ENCODE peak calls at places on chromosome 17, in seven cellular contexts. O is transverse colon, D is SK-N-SH, G is H1, H is A549, N is tibial nerve, V is sigmoid colon. M is an unnamed sample.

GRCh38 chr17:64148017-64148631 is 18.2 kb upstream of the ERN1 start:
- DNase-seq in O (no peak), D (peak), G (no peak), H (no peak), N (no peak), V (no peak), M (no peak)

GRCh38 chr17:21005367-21005766 is 37.4 kb downstream of the USP22 start:
- DNase-seq in O (no peak), D (no peak), G (no peak), H (no peak), N (no peak), V (no peak), M (no peak)

GRCh38 chr17:9139695-9140094 is 118.4 kb downstream of the NTN1 start:
- DNase-seq in O (no peak), D (no peak), G (no peak), H (no peak), N (no peak), V (no peak), M (no peak)

GRCh38 chr17:76371656-76372628 is 12.5 kb upstream of the SPHK1 start:
- DNase-seq in O (no peak), D (no peak), G (no peak), H (no peak), N (no peak), V (no peak), M (no peak)

GRCh38 chr17:55606431-55606830 is 95.2 kb upstream of the SMIM36 start:
- DNase-seq in O (no peak), D (no peak), G (no peak), H (no peak), N (no peak), V (no peak), M (no peak)

GRCh38 chr17:35082073-35082657 is 18.7 kb upstream of the RFFL start:
- DNase-seq in O (no peak), D (peak), G (no peak), H (no peak), N (no peak), V (no peak), M (no peak)

GRCh38 chr17:21371511-21372081 is 4.6 kb upstream of the KCNJ12 start:
- DNase-seq in O (no peak), D (no peak), G (no peak), H (no peak), N (no peak), V (no peak), M (no peak)

GRCh38 chr17:18860161-18860972 is 2.4 kb downstream of the PRPSAP2 start:
- DNase-seq in O (no peak), D (no peak), G (no peak), H (no peak), N (no peak), V (no peak), M (no peak)

GRCh38 chr17:4678448-4679026 is 25.4 kb downstream of the PELP1 start:
- DNase-seq in O (no peak), D (peak), G (no peak), H (peak), N (no peak), V (no peak), M (no peak)

GRCh38 chr17:40547079-40547784 is 18.0 kb downstream of the CCR7 start:
- DNase-seq in O (peak), D (no peak), G (no peak), H (no peak), N (no peak), V (peak), M (no peak)

GRCh38 chr17:77694391-77695363 is 263.8 kb upstream of the TNRC6C start:
- DNase-seq in O (no peak), D (no peak), G (no peak), H (no peak), N (no peak), V (no peak), M (no peak)

GRCh38 chr17:17057057-17057551 is 14.8 kb downstream of the MPRIP start:
- DNase-seq in O (no peak), D (no peak), G (no peak), H (no peak), N (no peak), V (peak), M (no peak)

GRCh38 chr17:50055426-50056216 is at the start of gene ITGA3:
- DNase-seq in O (peak), D (peak), G (peak), H (peak), N (no peak), V (peak), M (peak)

GRCh38 chr17:67528751-67529436 is 151.8 kb downstream of the PITPNC1 start:
- DNase-seq in O (peak), D (peak), G (no peak), H (peak), N (peak), V (peak), M (peak)

GRCh38 chr17:48825446-48826381 is 5.1 kb upstream of the CALCOCO2 start:
- DNase-seq in O (no peak), D (no peak), G (no peak), H (no peak), N (no peak), V (no peak), M (no peak)

GRCh38 chr17:80939151-80940145 is 52.2 kb upstream of the CHMP6 start:
- DNase-seq in O (no peak), D (no peak), G (no peak), H (no peak), N (no peak), V (peak), M (no peak)

GRCh38 chr17:835263-835662 is 53.1 kb downstream of the MRM3 start:
- DNase-seq in O (no peak), D (no peak), G (peak), H (no peak), N (peak), V (peak), M (no peak)

GRCh38 chr17:50956750-50957523 is 90.8 kb upstream of the TOB1 start:
- DNase-seq in O (peak), D (peak), G (no peak), H (peak), N (peak), V (peak), M (peak)

GRCh38 chr17:42517516-42517915 is 18.5 kb upstream of the NAGLU start:
- DNase-seq in O (peak), D (peak), G (peak), H (peak), N (peak), V (peak), M (peak)

GRCh38 chr17:40760105-40761016 is 5.2 kb upstream of the KRT25 start:
- DNase-seq in O (no peak), D (no peak), G (no peak), H (no peak), N (no peak), V (no peak), M (no peak)

GRCh38 chr17:808003-808294 is 25.8 kb downstream of the MRM3 start:
- DNase-seq in O (no peak), D (no peak), G (no peak), H (no peak), N (no peak), V (no peak), M (no peak)

GRCh38 chr17:51475650-51476221 is 215.4 kb downstream of the UTP18 start:
- DNase-seq in O (no peak), D (peak), G (no peak), H (no peak), N (no peak), V (no peak), M (no peak)

GRCh38 chr17:66200685-66201092 is 8.8 kb upstream of the CEP112 start:
- DNase-seq in O (peak), D (peak), G (no peak), H (peak), N (peak), V (no peak), M (no peak)

GRCh38 chr17:78031435-78031834 is 72.9 kb downstream of the TNRC6C start:
- DNase-seq in O (no peak), D (no peak), G (no peak), H (no peak), N (no peak), V (no peak), M (no peak)

GRCh38 chr17:30232822-30233427 is 2.6 kb downstream of the SLC6A4 start:
- DNase-seq in O (no peak), D (no peak), G (no peak), H (no peak), N (no peak), V (no peak), M (no peak)

GRCh38 chr17:78108726-78109488 is 19.6 kb downstream of the TMC6 start:
- DNase-seq in O (no peak), D (no peak), G (no peak), H (no peak), N (no peak), V (peak), M (no peak)

GRCh38 chr17:57447357-57448019 is 191.2 kb downstream of the MSI2 start:
- DNase-seq in O (no peak), D (no peak), G (no peak), H (no peak), N (no peak), V (no peak), M (no peak)

GRCh38 chr17:77129568-77130301 is 11.0 kb upstream of the SEC14L1 start:
- DNase-seq in O (no peak), D (no peak), G (no peak), H (no peak), N (no peak), V (no peak), M (no peak)

GRCh38 chr17:77649717-77650211 is 308.7 kb upstream of the TNRC6C start:
- DNase-seq in O (no peak), D (no peak), G (no peak), H (peak), N (no peak), V (peak), M (no peak)

GRCh38 chr17:5788266-5788900 is 204.1 kb upstream of the NLRP1 start:
- DNase-seq in O (no peak), D (no peak), G (no peak), H (no peak), N (no peak), V (no peak), M (no peak)

GRCh38 chr17:7260601-7261376 is 1.5 kb downstream of the CLDN7 start:
- DNase-seq in O (peak), D (no peak), G (no peak), H (no peak), N (no peak), V (no peak), M (no peak)

GRCh38 chr17:4074831-4075495 is 67.9 kb downstream of the ZZEF1 start:
- DNase-seq in O (no peak), D (peak), G (no peak), H (peak), N (no peak), V (no peak), M (no peak)

GRCh38 chr17:38333635-38334295 is 10.0 kb downstream of the GPR179 start:
- DNase-seq in O (peak), D (peak), G (peak), H (peak), N (no peak), V (no peak), M (no peak)

GRCh38 chr17:41806685-41807445 is 4.9 kb downstream of the P3H4 start:
- DNase-seq in O (peak), D (peak), G (no peak), H (no peak), N (no peak), V (no peak), M (no peak)

GRCh38 chr17:8371786-8372185 is 4.7 kb downstream of the KRABD2 start:
- DNase-seq in O (no peak), D (no peak), G (no peak), H (no peak), N (no peak), V (no peak), M (no peak)

GRCh38 chr17:75001915-75002843 is 10.3 kb upstream of the MRPL58 start:
- DNase-seq in O (no peak), D (no peak), G (no peak), H (no peak), N (no peak), V (no peak), M (no peak)

GRCh38 chr17:39929657-39930407 is 2.3 kb downstream of the LRRC3C start:
- DNase-seq in O (no peak), D (no peak), G (no peak), H (peak), N (no peak), V (no peak), M (no peak)

GRCh38 chr17:1907818-1908698 is 78.3 kb downstream of the RPA1 start:
- DNase-seq in O (no peak), D (no peak), G (no peak), H (no peak), N (no peak), V (no peak), M (no peak)

GRCh38 chr17:10657866-10658265 is 757 bp upstream of the MYH3 start:
- DNase-seq in O (no peak), D (peak), G (no peak), H (no peak), N (no peak), V (no peak), M (no peak)

GRCh38 chr17:57004944-57005579 is 27.1 kb downstream of the SCPEP1 start:
- DNase-seq in O (peak), D (no peak), G (no peak), H (peak), N (no peak), V (no peak), M (no peak)

DNA sequence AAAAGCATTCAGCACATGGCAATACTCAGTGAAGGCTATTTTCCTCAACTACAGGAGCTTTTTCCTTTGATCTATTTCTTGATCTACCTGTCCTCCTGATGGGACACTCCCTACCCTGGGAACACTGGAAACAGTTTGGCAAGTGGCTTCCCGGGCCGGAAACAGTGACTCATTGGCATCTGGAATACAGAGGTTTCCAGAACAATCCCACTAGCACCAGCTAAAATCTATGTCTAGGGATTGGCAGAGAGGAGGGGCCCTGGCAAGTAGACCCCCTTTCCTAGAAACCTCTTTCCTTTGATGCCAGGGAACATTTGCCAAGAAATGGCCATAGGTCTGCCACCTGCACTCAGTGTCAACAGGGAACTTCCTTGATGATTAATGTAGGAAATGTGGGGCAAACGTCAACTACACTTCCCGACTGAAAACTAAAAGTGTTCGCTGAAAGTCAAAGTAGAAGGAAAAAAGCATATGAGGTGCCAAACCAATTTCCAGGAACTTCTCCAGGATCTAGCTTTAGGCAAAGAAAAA is 30.4 kb upstream of the FBXW10B start:
- DNase-seq in O (peak), D (no peak), G (no peak), H (peak), N (peak), V (peak), M (no peak)
- TF ChIP-seq EP300 in O (peak), D (no peak), G (no peak), H (no peak), N (no peak), V (no peak), M (no peak)

GRCh38 chr17:47703191-47703591 is 9.2 kb downstream of the TBKBP1 start:
- DNase-seq in O (peak), D (no peak), G (no peak), H (no peak), N (no peak), V (peak), M (peak)
- TF ChIP-seq EP300 in O (no peak), D (no peak), G (no peak), H (no peak), N (no peak), V (no peak), M (no peak)

GRCh38 chr17:79810138-79811027 is 13.5 kb upstream of the CBX8 start:
- DNase-seq in O (peak), D (peak), G (no peak), H (peak), N (no peak), V (peak), M (no peak)
- TF ChIP-seq EP300 in O (no peak), D (no peak), G (no peak), H (no peak), N (no peak), V (no peak), M (no peak)

GRCh38 chr17:82592751-82593589 is 55.3 kb downstream of the WDR45B start:
- DNase-seq in O (peak), D (peak), G (no peak), H (peak), N (peak), V (peak), M (peak)
- TF ChIP-seq EP300 in O (no peak), D (peak), G (no peak), H (peak), N (peak), V (no peak), M (no peak)

GRCh38 chr17:46898860-46899259 is 24.1 kb upstream of the GOSR2 start:
- DNase-seq in O (no peak), D (no peak), G (no peak), H (no peak), N (no peak), V (no peak), M (no peak)
- TF ChIP-seq EP300 in O (no peak), D (no peak), G (no peak), H (no peak), N (no peak), V (no peak), M (no peak)

GRCh38 chr17:29041091-29041490 is 1.9 kb upstream of the PIPOX start:
- DNase-seq in O (no peak), D (no peak), G (no peak), H (no peak), N (no peak), V (no peak), M (no peak)

GRCh38 chr17:29036584-29036983 is 6.4 kb upstream of the PIPOX start:
- DNase-seq in O (no peak), D (no peak), G (no peak), H (no peak), N (no peak), V (no peak), M (no peak)

GRCh38 chr17:29037739-29038465 is 5.0 kb upstream of the PIPOX start:
- DNase-seq in O (no peak), D (peak), G (no peak), H (no peak), N (no peak), V (no peak), M (no peak)

GRCh38 chr17:29039764-29040598 is 3.0 kb upstream of the PIPOX start:
- DNase-seq in O (no peak), D (no peak), G (no peak), H (no peak), N (no peak), V (no peak), M (no peak)

GRCh38 chr17:29038511-29039300 is 4.2 kb upstream of the PIPOX start:
- DNase-seq in O (no peak), D (peak), G (no peak), H (no peak), N (no peak), V (no peak), M (no peak)
- TF ChIP-seq EP300 in O (no peak), D (no peak), G (no peak), H (no peak), N (no peak), V (no peak), M (no peak)

DNA sequence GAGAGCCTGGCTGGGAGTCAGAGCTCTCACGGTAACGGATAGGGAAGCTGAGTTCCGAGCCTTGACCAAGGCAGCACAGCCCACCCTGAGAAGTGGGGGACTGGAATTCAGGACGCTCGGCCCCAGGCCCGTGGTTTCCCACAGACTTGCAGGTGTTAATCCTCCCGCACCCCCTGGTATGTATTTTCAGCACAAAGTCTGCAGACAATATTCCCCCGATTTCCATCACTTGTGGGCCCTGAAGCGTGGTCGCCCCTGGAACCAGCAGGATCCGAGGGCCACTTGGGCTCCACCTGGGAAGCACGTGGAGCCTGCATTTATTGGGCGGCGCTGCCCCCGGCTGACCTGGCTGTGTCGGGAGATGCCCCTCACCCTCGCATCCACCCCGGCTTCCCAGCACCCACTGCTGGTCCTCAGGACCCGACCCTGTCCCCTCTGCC is 60.2 kb downstream of the WSB1 start:
- DNase-seq in O (no peak), D (no peak), G (no peak), H (no peak), N (no peak), V (peak), M (no peak)
- TF ChIP-seq EP300 in O (no peak), D (no peak), G (no peak), H (no peak), N (no peak), V (no peak), M (no peak)

M was measured in ovary.